ENCODE peak calls at places on chromosomes 12 and 14, in eight cellular contexts. B is COR-L47; N is stimulated activated CD4-positive, alpha-beta T cell treated with anti-CD3 and anti-CD28 coated beads, Interleukin-12 subunit alpha, Interleukin-12 subunit beta, amount 100 ng/mL, for 48 hours; U is GM13976; G is tibial artery; Z is GF-D8; I is left cardiac atrium; C is fibroblast of pulmonary artery. K is an unnamed sample.

GRCh38 chr14:88030079-88030478 is 25.1 kb downstream of the GPR65 start:
- DNase-seq in B (no peak), N (no peak), U (no peak), G (no peak), Z (peak), I (no peak), C (no peak), K (no peak)

GRCh38 chr14:61322011-61322798 is 826 bp downstream of the PRKCH start:
- DNase-seq in B (no peak), N (no peak), U (peak), G (peak), Z (no peak), I (peak), C (no peak), K (no peak)

GRCh38 chr14:76314521-76314951 is 61.4 kb upstream of the ESRRB start:
- DNase-seq in B (no peak), N (no peak), U (no peak), G (peak), Z (no peak), I (no peak), C (no peak), K (no peak)

GRCh38 chr14:94051115-94051514 is 25.0 kb downstream of the OTUB2 start:
- DNase-seq in B (no peak), N (no peak), U (no peak), G (peak), Z (no peak), I (peak), C (peak), K (peak)

GRCh38 chr12:91226951-91227350 is 44.3 kb upstream of the DCN start:
- DNase-seq in B (no peak), N (no peak), U (no peak), G (no peak), Z (no peak), I (no peak), C (no peak), K (no peak)

GRCh38 chr12:466039-466438 is 6.3 kb downstream of the B4GALNT3 start:
- DNase-seq in B (no peak), N (no peak), U (no peak), G (peak), Z (no peak), I (peak), C (no peak), K (no peak)

GRCh38 chr12:47156167-47156736 is 76.5 kb upstream of the AMIGO2 start:
- DNase-seq in B (no peak), N (no peak), U (no peak), G (no peak), Z (no peak), I (peak), C (peak), K (no peak)

GRCh38 chr12:6380141-6381121 is 3.5 kb upstream of the LTBR start:
- DNase-seq in B (no peak), N (no peak), U (no peak), G (no peak), Z (no peak), I (no peak), C (peak), K (no peak)

GRCh38 chr14:90655829-90656228 is 160.4 kb downstream of the TTC7B start:
- DNase-seq in B (no peak), N (no peak), U (no peak), G (no peak), Z (no peak), I (no peak), C (no peak), K (no peak)

GRCh38 chr12:103208006-103208405 is 250.5 kb downstream of the ASCL1 start:
- DNase-seq in B (no peak), N (no peak), U (no peak), G (no peak), Z (no peak), I (no peak), C (no peak), K (no peak)

GRCh38 chr14:101726295-101726953 is 35.1 kb upstream of the PPP2R5C start:
- DNase-seq in B (no peak), N (no peak), U (no peak), G (no peak), Z (no peak), I (no peak), C (no peak), K (no peak)

GRCh38 chr12:96427269-96427729 is 27.1 kb upstream of the CDK17 start:
- DNase-seq in B (no peak), N (no peak), U (no peak), G (peak), Z (no peak), I (peak), C (peak), K (peak)